ENCODE peak calls at places on chromosomes 5 and 9, in nine cellular contexts. S is body of pancreas, K is uterus, G is kidney, H is tibial artery, U is testis, B is left ventricle myocardium inferior, Q is HCT116, Z is mammary epithelial cell. O is an unnamed sample. For H3K9me3, the result is how much of the 10 kb centered on the place peaks cover.

GRCh38 chr5:113487779-113488644 is at the start of gene MCC:
- DNase-seq in S (peak), K (peak), G (peak), H (peak), U (peak), B (peak), Q (peak), Z (peak), O (peak)

GRCh38 chr9:127904518-127904887 is 5.1 kb upstream of the ST6GALNAC6 start:
- DNase-seq in S (peak), K (peak), G (peak), H (peak), U (no peak), B (no peak), Q (no peak), Z (no peak), O (peak)

GRCh38 chr5:91955610-91956009 is 572.5 kb upstream of the ARRDC3 start:
- DNase-seq in S (peak), K (no peak), G (no peak), H (no peak), U (no peak), B (peak), Q (no peak), Z (no peak), O (peak)

GRCh38 chr9:35236692-35237091 is 74.9 kb downstream of the UNC13B start:
- DNase-seq in S (no peak), K (no peak), G (no peak), H (no peak), U (no peak), B (no peak), Q (no peak), Z (no peak), O (no peak)

GRCh38 chr5:54212331-54212730 is 98.0 kb downstream of the ARL15 start:
- DNase-seq in S (no peak), K (no peak), G (no peak), H (no peak), U (no peak), B (no peak), Q (no peak), Z (no peak), O (no peak)

GRCh38 chr5:144812770-144813169 is 642.1 kb downstream of the KCTD16 start:
- DNase-seq in S (peak), K (no peak), G (no peak), H (no peak), U (no peak), B (no peak), Q (no peak), Z (peak), O (peak)

GRCh38 chr5:113084402-113085083 is 107.9 kb downstream of the DCP2 start:
- DNase-seq in S (no peak), K (no peak), G (no peak), H (no peak), U (no peak), B (no peak), Q (no peak), Z (no peak), O (no peak)

GRCh38 chr5:43514471-43514815 is 505 bp downstream of the C5orf34 start:
- DNase-seq in S (no peak), K (no peak), G (no peak), H (no peak), U (peak), B (no peak), Q (no peak), Z (peak), O (no peak)

GRCh38 chr5:88290801-88291200 is 22.2 kb upstream of the TMEM161B start:
- DNase-seq in S (no peak), K (no peak), G (no peak), H (no peak), U (no peak), B (no peak), Q (no peak), Z (no peak), O (no peak)

GRCh38 chr9:4386819-4387218 is 87.0 kb upstream of the GLIS3 start:
- DNase-seq in S (no peak), K (no peak), G (no peak), H (no peak), U (no peak), B (no peak), Q (no peak), Z (no peak), O (no peak)

GRCh38 chr5:142821733-142822487 is 51.7 kb downstream of the ARHGAP26 start:
- DNase-seq in S (no peak), K (no peak), G (no peak), H (no peak), U (no peak), B (no peak), Q (peak), Z (peak), O (peak)

GRCh38 chr9:36855443-36856315 is 178.4 kb downstream of the PAX5 start:
- DNase-seq in S (no peak), K (no peak), G (no peak), H (no peak), U (no peak), B (no peak), Q (peak), Z (no peak), O (peak)

GRCh38 chr5:77181173-77181572 is 29.3 kb upstream of the PDE8B start:
- DNase-seq in S (no peak), K (no peak), G (peak), H (no peak), U (no peak), B (no peak), Q (no peak), Z (no peak), O (no peak)

GRCh38 chr5:2133936-2134335 is 251.2 kb upstream of the IRX4 start:
- DNase-seq in S (no peak), K (no peak), G (no peak), H (no peak), U (no peak), B (no peak), Q (no peak), Z (no peak), O (no peak)
- H3K9me3 ChIP-seq in S (under half), K (under half), G (under half), H (under half), U (under half), B (under half), Q (under half), Z (under half), O (under half)

GRCh38 chr5:179153341-179153901 is 93.2 kb downstream of the ZNF354C start:
- DNase-seq in S (no peak), K (no peak), G (peak), H (no peak), U (no peak), B (no peak), Q (no peak), Z (no peak), O (no peak)
- H3K9me3 ChIP-seq in S (under half), K (under half), G (under half), H (under half), U (under half), B (under half), Q (under half), Z (half or more), O (under half)

GRCh38 chr5:150905312-150905683 is 518 bp upstream of the ZNF300 start:
- DNase-seq in S (no peak), K (no peak), G (no peak), H (no peak), U (no peak), B (no peak), Q (no peak), Z (no peak), O (no peak)
- H3K9me3 ChIP-seq in S (under half), K (under half), G (under half), H (under half), U (under half), B (half or more), Q (under half), Z (under half), O (under half)

DNA sequence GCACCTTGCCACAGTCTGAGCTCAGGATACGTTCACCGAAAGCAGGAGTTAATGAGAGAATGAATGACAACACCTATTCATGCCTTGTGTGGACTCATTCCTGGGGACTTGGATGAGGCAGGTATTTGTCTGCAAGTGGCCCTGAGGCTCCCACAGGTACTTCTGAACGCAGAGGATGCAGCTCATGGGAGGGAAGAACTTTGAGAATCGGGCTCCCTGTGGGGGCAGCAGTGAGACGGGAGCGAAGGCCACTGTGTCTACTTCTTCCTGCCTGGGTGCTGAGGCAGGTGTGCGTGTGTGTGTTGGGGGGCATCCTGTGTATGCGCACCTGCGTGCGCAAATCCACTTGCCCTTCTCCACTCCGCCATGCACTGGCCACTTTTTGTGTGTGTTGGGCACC is 42.2 kb downstream of the PTPN3 start:
- DNase-seq in S (no peak), K (no peak), G (no peak), H (no peak), U (no peak), B (no peak), Q (no peak), Z (no peak), O (no peak)
- H3K9me3 ChIP-seq in S (under half), K (under half), G (under half), H (under half), U (under half), B (under half), Q (under half), Z (under half), O (under half)

DNA sequence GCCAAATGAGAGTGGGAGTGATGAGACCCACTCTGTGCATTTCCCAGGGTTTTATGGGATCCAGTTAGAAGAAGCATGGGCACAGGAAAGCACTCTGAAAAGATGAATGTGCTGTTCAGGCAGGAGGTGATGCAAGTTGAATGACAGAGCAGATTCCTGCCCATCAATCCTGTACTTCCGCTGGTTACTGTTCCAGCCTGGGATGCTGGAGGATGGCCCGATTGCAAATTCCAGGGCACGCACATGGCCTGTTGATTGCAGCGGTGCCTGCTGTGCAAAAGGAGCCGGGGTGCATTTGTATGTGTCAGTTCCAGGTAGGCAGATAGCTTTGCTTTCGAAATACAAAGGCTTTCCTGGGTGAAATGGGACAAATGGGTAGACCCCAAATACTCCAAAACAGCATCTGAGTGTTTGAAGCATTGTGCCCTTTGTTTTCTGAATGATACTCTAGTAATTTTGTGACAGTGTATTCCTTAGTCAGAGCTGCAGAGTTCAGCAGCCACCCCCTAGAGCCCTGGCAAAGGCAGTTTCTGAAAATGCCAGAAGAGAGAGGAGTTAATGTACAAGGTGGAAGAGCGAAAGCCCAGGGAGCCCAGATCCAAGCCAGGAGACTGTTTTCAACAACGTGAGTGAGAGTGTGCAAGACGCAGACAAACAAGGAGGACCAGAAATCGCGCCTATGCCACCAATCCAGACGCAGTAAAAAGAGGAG is 454.2 kb upstream of the CLINT1 start:
- DNase-seq in S (no peak), K (no peak), G (no peak), H (no peak), U (no peak), B (no peak), Q (no peak), Z (no peak), O (no peak)
- H3K9me3 ChIP-seq in S (under half), K (under half), G (under half), H (under half), U (under half), B (under half), Q (under half), Z (under half), O (under half)

GRCh38 chr5:80738466-80738865 is 83.7 kb upstream of the DHFR start:
- DNase-seq in S (no peak), K (no peak), G (no peak), H (no peak), U (no peak), B (no peak), Q (no peak), Z (no peak), O (no peak)

GRCh38 chr5:80739057-80739456 is 84.3 kb upstream of the DHFR start:
- DNase-seq in S (no peak), K (no peak), G (no peak), H (no peak), U (no peak), B (no peak), Q (no peak), Z (no peak), O (no peak)

GRCh38 chr5:80741015-80741414 is 86.2 kb upstream of the DHFR start:
- DNase-seq in S (no peak), K (no peak), G (no peak), H (no peak), U (no peak), B (no peak), Q (no peak), Z (no peak), O (no peak)

GRCh38 chr5:80739898-80740297 is 85.1 kb upstream of the DHFR start:
- DNase-seq in S (no peak), K (no peak), G (no peak), H (no peak), U (no peak), B (no peak), Q (no peak), Z (no peak), O (no peak)

GRCh38 chr5:80739487-80739886 is 84.7 kb upstream of the DHFR start:
- DNase-seq in S (no peak), K (no peak), G (no peak), H (no peak), U (no peak), B (no peak), Q (no peak), Z (no peak), O (no peak)
- H3K9me3 ChIP-seq in S (under half), K (under half), G (under half), H (under half), U (under half), B (under half), Q (under half), Z (under half), O (under half)

DNA sequence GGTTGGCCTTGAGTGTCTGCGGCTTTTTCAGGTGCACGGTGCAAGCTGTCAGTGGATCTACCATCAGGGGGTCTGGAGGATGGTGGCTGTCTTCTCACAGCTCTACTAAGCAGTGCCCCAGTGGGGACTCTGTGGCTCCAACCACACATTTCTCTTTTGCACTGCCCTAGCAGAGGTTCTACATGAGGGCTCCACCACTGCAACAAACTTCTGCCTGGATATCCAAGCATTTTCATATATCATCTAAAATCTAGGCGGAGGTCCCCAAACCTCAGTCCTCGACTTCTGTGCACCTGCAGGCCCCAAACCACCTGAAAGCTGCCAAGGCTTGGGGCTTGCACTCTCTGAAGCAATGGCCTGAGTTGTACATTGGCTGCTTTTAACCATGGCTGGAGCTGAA is 601.5 kb downstream of the MTRR start:
- DNase-seq in S (no peak), K (no peak), G (no peak), H (no peak), U (no peak), B (no peak), Q (no peak), Z (no peak), O (no peak)
- H3K9me3 ChIP-seq in S (under half), K (under half), G (under half), H (under half), U (under half), B (under half), Q (under half), Z (under half), O (under half)

GRCh38 chr9:8186553-8186952 is 387.0 kb upstream of the DMAC1 start:
- DNase-seq in S (no peak), K (no peak), G (no peak), H (no peak), U (no peak), B (no peak), Q (no peak), Z (no peak), O (no peak)
- H3K9me3 ChIP-seq in S (under half), K (under half), G (under half), H (under half), U (under half), B (under half), Q (under half), Z (under half), O (under half)

DNA sequence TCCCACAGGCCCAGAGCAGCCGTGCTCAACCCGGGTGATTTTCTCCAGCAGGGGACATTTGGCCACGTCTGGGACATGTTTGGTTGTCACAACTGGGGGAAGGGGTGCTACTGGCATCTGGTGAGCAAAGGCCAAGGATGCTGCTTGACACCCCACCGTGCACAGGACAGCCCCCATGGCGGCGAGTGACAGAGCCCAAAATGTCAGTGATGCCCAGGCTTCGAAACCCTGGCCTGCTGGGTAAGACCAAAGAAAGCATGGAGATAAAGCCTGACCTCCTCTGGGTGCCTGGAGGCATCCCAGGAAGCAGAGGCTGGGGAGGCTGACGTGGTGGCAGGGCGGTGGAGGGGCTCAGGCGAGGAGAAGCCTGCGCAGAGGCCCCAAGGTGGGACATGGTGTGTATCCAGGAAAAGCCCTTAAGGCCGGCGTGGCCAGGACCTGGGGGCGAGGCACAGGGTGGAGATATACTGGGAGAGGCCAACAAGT is 66.4 kb downstream of the ZNF354C start:
- DNase-seq in S (peak), K (no peak), G (peak), H (peak), U (no peak), B (no peak), Q (no peak), Z (no peak), O (no peak)
- H3K9me3 ChIP-seq in S (under half), K (under half), G (under half), H (under half), U (under half), B (under half), Q (under half), Z (half or more), O (under half)

O was measured in cardiac muscle cell.